ENCODE peak calls at places on chromosomes 1 and 21, in four cellular contexts. X is vagina, P is endothelial cell of umbilical vein, T is heart left ventricle. V is an unnamed sample.

GRCh38 chr1:220680085-220680687 is 10.0 kb upstream of the C1orf115 start:
- DNase-seq in X (no peak), P (peak), T (no peak), V (peak)

GRCh38 chr1:88961647-88962275 is 30.7 kb downstream of the KYAT3 start:
- DNase-seq in X (no peak), P (no peak), T (no peak), V (no peak)

GRCh38 chr1:117616967-117617366 is 11.1 kb downstream of the TENT5C start:
- DNase-seq in X (peak), P (no peak), T (no peak), V (no peak)

GRCh38 chr1:185886671-185887070 is 152.5 kb downstream of the HMCN1 start:
- DNase-seq in X (no peak), P (no peak), T (no peak), V (no peak)

GRCh38 chr1:203463469-203464062 is 12.0 kb upstream of the PRELP start:
- DNase-seq in X (no peak), P (no peak), T (no peak), V (no peak)

GRCh38 chr1:98516306-98516705 is 145.2 kb upstream of the SNX7 start:
- DNase-seq in X (no peak), P (no peak), T (no peak), V (no peak)

GRCh38 chr1:229079196-229079595 is 191.7 kb upstream of the RAB4A start:
- DNase-seq in X (no peak), P (no peak), T (no peak), V (no peak)

GRCh38 chr1:163824006-163824405 is 502.3 kb downstream of the NUF2 start:
- DNase-seq in X (no peak), P (peak), T (peak), V (no peak)

GRCh38 chr1:14946011-14946359 is 207.6 kb upstream of the TMEM51 start:
- DNase-seq in X (no peak), P (no peak), T (no peak), V (no peak)

GRCh38 chr1:14948112-14948652 is 205.4 kb upstream of the TMEM51 start:
- DNase-seq in X (no peak), P (no peak), T (no peak), V (no peak)

GRCh38 chr1:14947421-14947820 is 206.1 kb upstream of the TMEM51 start:
- DNase-seq in X (no peak), P (no peak), T (no peak), V (no peak)

GRCh38 chr1:14945132-14946010 is 208.2 kb upstream of the TMEM51 start:
- DNase-seq in X (no peak), P (peak), T (peak), V (peak)

DNA sequence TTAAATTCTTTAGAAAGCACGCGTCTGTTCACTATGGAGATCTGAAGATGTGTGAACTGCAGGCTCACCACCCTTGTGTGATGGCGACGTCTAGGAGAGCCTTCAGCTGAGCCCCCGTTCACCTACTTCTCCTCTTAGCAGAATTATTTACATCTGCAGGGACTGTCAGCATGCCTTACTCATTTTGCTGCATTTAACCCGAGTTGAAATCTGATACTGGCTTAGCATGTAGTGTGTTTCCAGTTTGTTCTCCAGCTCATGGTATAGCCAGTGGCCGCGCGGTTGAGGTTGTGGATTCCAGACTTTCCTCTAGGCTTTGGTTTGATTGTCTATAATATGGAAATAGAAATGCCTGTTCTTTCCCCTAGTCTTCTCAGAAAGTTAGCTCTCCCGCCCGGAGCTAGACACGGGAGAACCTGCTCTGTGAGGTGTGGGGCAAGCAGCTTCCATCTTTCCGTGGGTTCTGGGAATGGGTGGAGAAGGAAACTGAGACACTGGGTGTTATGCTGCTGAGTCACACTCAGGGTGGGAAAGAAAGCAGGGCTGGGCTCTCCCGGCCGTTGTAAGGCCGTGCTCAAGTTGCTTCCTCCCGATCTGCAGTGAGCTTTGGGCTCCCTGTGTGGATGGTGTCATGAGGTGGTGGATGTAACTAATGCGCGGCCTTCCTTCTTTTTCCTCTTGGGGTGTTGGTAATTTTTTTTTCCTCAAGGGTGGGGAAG is 206.8 kb upstream of the TMEM51 start:
- DNase-seq in X (no peak), P (peak), T (no peak), V (no peak)
- TF ChIP-seq POLR2A in X (no peak), P (no peak), T (no peak), V (peak)

GRCh38 chr1:155015527-155016230 is 13.1 kb downstream of the ZBTB7B start:
- DNase-seq in X (no peak), P (no peak), T (no peak), V (no peak)
- TF ChIP-seq POLR2A in X (no peak), P (no peak), T (no peak), V (no peak)

GRCh38 chr1:58781541-58782307 is 2.1 kb downstream of the JUN start:
- DNase-seq in X (no peak), P (peak), T (peak), V (no peak)
- TF ChIP-seq POLR2A in X (no peak), P (peak), T (peak), V (no peak)

GRCh38 chr1:226425431-226426031 is 17.6 kb upstream of the PARP1 start:
- DNase-seq in X (no peak), P (no peak), T (no peak), V (no peak)
- TF ChIP-seq POLR2A in X (no peak), P (no peak), T (no peak), V (no peak)

GRCh38 chr1:234586892-234587445 is 23.0 kb downstream of the IRF2BP2 start:
- DNase-seq in X (no peak), P (no peak), T (no peak), V (no peak)

GRCh38 chr1:234585333-234586055 is 24.5 kb downstream of the IRF2BP2 start:
- DNase-seq in X (peak), P (no peak), T (no peak), V (no peak)

GRCh38 chr1:234584926-234585325 is 25.1 kb downstream of the IRF2BP2 start:
- DNase-seq in X (peak), P (no peak), T (no peak), V (no peak)

GRCh38 chr1:234584431-234584805 is 25.6 kb downstream of the IRF2BP2 start:
- DNase-seq in X (peak), P (no peak), T (no peak), V (no peak)

GRCh38 chr1:234586304-234586703 is 23.7 kb downstream of the IRF2BP2 start:
- DNase-seq in X (peak), P (no peak), T (no peak), V (no peak)
- TF ChIP-seq POLR2A in X (no peak), P (no peak), T (no peak), V (no peak)

DNA sequence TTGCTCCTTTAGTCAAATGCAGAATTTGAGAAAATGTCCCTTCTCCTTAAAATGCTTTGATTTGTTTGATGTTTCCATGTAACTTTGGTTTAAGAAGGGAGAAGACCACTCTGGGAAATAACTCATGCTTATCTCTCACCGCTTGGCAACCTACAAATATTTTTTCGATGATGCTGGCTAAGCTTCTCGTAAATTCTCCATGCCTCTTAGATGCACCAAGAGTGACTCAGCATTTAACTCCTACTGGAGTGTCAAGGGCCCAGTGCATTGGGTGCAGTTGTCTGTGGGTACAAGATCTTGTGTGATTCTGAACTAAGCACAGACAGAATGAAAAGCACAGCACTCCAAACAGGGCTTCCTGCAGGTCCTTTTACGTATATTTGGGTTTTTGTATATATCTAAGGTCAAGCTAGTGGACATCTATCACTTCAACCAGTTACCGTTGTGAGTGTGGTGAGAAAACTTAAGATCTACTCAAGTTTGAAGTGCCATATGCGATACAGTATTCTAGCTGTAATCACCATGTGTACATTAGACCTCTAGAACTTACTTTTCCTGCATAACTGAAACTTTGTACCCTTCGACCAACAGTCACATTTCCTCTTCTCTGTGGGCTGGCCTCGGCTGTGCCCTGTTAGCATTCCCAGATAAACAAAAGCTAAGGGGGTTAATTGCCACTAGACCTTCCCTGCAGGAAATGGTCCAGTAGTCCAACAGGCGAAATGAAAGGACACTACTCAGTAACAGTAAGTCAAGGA is 55.8 kb downstream of the COL18A1 start:
- DNase-seq in X (no peak), P (no peak), T (no peak), V (peak)
- TF ChIP-seq POLR2A in X (no peak), P (no peak), T (no peak), V (no peak)

DNA sequence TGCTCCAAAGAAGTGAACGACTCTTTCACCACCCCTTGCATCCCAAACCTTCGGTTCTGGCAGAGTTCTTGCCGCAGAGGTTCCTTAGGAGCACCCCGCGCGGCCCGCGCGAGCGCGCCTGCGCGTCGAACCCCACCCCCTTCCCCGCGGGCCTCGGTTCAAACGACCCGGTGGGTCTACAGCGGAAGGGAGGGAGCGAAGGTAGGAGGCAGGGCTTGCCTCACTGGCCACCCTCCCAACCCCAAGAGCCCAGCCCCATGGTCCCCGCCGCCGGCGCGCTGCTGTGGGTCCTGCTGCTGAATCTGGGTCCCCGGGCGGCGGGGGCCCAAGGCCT is at the start of gene C1orf56:
- DNase-seq in X (no peak), P (peak), T (peak), V (peak)
- TF ChIP-seq POLR2A in X (no peak), P (peak), T (peak), V (peak)

GRCh38 chr1:153730468-153730988 is 2.7 kb downstream of the INTS3 start:
- DNase-seq in X (no peak), P (no peak), T (no peak), V (no peak)

GRCh38 chr1:153728305-153729066 is 636 bp downstream of the INTS3 start:
- DNase-seq in X (no peak), P (peak), T (peak), V (no peak)

GRCh38 chr1:153723687-153724086 is 4.2 kb upstream of the INTS3 start:
- DNase-seq in X (no peak), P (no peak), T (no peak), V (no peak)

DNA sequence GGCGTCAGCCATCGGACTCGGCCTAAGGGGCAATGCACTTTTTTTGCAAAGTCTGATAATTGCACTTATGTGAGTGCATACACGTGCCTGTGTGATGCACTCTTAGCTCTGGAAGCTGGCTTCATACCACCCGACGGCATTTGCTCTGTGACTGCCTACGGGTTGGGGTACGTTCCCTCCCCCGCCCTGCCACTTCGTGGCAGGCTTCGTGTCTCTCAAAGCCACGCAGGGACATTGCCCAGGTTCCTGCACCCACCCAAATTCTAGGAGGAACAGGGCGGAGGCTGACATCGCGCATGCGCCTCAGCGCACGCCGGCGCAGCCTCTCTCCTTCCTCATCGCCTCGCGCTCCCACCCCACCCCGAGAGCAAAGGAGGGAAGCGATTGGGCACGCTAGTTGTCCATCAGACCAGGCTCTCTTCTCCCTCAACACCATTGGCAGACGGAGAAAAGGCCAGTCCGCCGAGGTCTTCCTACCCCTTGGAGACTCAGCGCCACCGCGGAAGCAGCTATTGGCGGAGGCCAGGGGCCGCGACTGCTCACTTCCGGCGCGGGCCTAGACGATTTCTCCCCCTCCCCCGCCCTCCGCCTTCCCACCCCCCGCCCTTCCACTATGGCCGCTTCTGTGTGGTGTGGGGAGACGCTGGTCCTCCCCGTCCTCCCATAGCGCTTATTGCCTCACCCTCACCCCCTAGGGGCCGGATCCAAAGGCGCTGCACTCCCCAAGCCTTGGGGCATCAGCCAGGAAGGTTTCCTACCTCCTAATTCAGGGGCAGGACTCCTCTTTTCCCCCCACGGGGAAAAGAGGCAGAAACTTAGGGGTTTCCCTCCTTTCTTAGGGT is at the start of gene INTS3:
- DNase-seq in X (peak), P (peak), T (peak), V (peak)
- TF ChIP-seq POLR2A in X (no peak), P (peak), T (no peak), V (peak)

V was measured in H54.